ENCODE peak calls at places on chromosome 16, in four cellular contexts. Q is right lobe of liver, U is mammary epithelial cell, M is tibial nerve. I is an unnamed sample.
A peak's percentile ranks its signal among the peaks of the same experiment; 100 is the strongest.

GRCh38 chr16:75017670-75018525 is 19.1 kb downstream of the ZNRF1 start:
- DNase-seq in Q (no peak), U (no peak), M (no peak), I (no peak)

GRCh38 chr16:81836279-81837054 is 57.4 kb downstream of the PLCG2 start:
- DNase-seq in Q (no peak), U (no peak), M (no peak), I (no peak)

GRCh38 chr16:12426122-12426521 is 377.6 kb downstream of the CPPED1 start:
- DNase-seq in Q (no peak), U (no peak), M (no peak), I (no peak)

GRCh38 chr16:77298638-77299360 is 99.6 kb downstream of the SYCE1L start:
- DNase-seq in Q (no peak), U (peak; percentile 92), M (no peak), I (no peak)

GRCh38 chr16:54342001-54342776 is 55.6 kb upstream of the IRX3 start:
- DNase-seq in Q (no peak), U (peak; percentile 66), M (no peak), I (no peak)

GRCh38 chr16:12147681-12148479 is 171.3 kb downstream of the SNX29 start:
- DNase-seq in Q (no peak), U (no peak), M (no peak), I (peak; percentile 5)

GRCh38 chr16:9047689-9048301 is 43.6 kb upstream of the HAPSTR1 start:
- DNase-seq in Q (peak; percentile 94), U (peak; percentile 95), M (peak; percentile 54), I (no peak)

GRCh38 chr16:47143677-47144558 is at the start of gene NETO2:
- DNase-seq in Q (peak; percentile 75), U (peak; percentile 58), M (no peak), I (peak; percentile 29)

GRCh38 chr16:69938981-69939820 is 11.9 kb upstream of the CLEC18A start:
- DNase-seq in Q (no peak), U (no peak), M (no peak), I (no peak)

GRCh38 chr16:54447606-54448440 is 161.2 kb upstream of the IRX3 start:
- DNase-seq in Q (no peak), U (peak; percentile 84), M (no peak), I (no peak)

GRCh38 chr16:3022208-3022696 is 1.5 kb downstream of the HCFC1R1 start:
- DNase-seq in Q (no peak), U (peak; percentile 92), M (peak; percentile 84), I (peak; percentile 81)

GRCh38 chr16:60123387-60124023 is 1389.4 kb upstream of the GOT2 start:
- DNase-seq in Q (no peak), U (peak; percentile 50), M (no peak), I (no peak)

GRCh38 chr16:67278773-67279295 is 498 bp upstream of the PLEKHG4 start:
- DNase-seq in Q (no peak), U (no peak), M (no peak), I (peak; percentile 45)

GRCh38 chr16:11260596-11260966 is 4.6 kb upstream of the SOCS1 start:
- DNase-seq in Q (no peak), U (no peak), M (no peak), I (no peak)

GRCh38 chr16:71902656-71903365 is 7.5 kb downstream of the IST1 start:
- DNase-seq in Q (no peak), U (no peak), M (no peak), I (no peak)

GRCh38 chr16:49333268-49333597 is 40.4 kb upstream of the C16orf78 start:
- DNase-seq in Q (no peak), U (no peak), M (no peak), I (no peak)

GRCh38 chr16:54506691-54507090 is 220.1 kb upstream of the IRX3 start:
- DNase-seq in Q (no peak), U (no peak), M (no peak), I (no peak)

GRCh38 chr16:75099738-75100615 is 16.6 kb downstream of the LDHD start:
- DNase-seq in Q (peak; percentile 34), U (no peak), M (no peak), I (peak; percentile 37)

GRCh38 chr16:58013201-58013956 is 12.2 kb downstream of the USB1 start:
- DNase-seq in Q (no peak), U (no peak), M (no peak), I (no peak)

GRCh38 chr16:16166952-16167351 is 56.3 kb downstream of the ABCC6 start:
- DNase-seq in Q (no peak), U (no peak), M (no peak), I (no peak)

GRCh38 chr16:69935740-69936139 is 15.4 kb upstream of the CLEC18A start:
- DNase-seq in Q (no peak), U (no peak), M (no peak), I (no peak)

GRCh38 chr16:50419116-50419515 is 50.3 kb upstream of the BRD7 start:
- DNase-seq in Q (no peak), U (no peak), M (no peak), I (no peak)

GRCh38 chr16:4690946-4691665 is 2.3 kb upstream of the NUDT16L1 start:
- DNase-seq in Q (peak; percentile 48), U (no peak), M (no peak), I (no peak)

GRCh38 chr16:3119286-3119685 is 6.9 kb downstream of the ZNF205 start:
- DNase-seq in Q (no peak), U (no peak), M (no peak), I (no peak)

GRCh38 chr16:73020409-73020884 is 27.5 kb downstream of the ZFHX3 start:
- DNase-seq in Q (peak; percentile 84), U (peak; percentile 78), M (peak; percentile 77), I (no peak)

GRCh38 chr16:57640612-57641011 is 12.2 kb downstream of the ADGRG1 start:
- DNase-seq in Q (no peak), U (no peak), M (no peak), I (no peak)

GRCh38 chr16:56888806-56889205 is 23.8 kb downstream of the SLC12A3 start:
- DNase-seq in Q (no peak), U (no peak), M (no peak), I (no peak)

GRCh38 chr16:16071631-16072244 is 122.3 kb downstream of the ABCC1 start:
- DNase-seq in Q (no peak), U (no peak), M (no peak), I (no peak)

GRCh38 chr16:50463581-50464324 is 84.4 kb upstream of the NKD1 start:
- DNase-seq in Q (no peak), U (no peak), M (no peak), I (no peak)

GRCh38 chr16:23072084-23072599 is 77.1 kb downstream of the USP31 start:
- DNase-seq in Q (peak; percentile 65), U (peak; percentile 82), M (peak; percentile 49), I (no peak)

GRCh38 chr16:10752843-10753523 is 9.3 kb downstream of the NUBP1 start:
- DNase-seq in Q (no peak), U (no peak), M (peak; percentile 70), I (no peak)

GRCh38 chr16:15950167-15950854 is 895 bp downstream of the ABCC1 start:
- DNase-seq in Q (no peak), U (peak; percentile 49), M (no peak), I (no peak)

GRCh38 chr16:65889533-65889966 is 476.9 kb upstream of the CDH5 start:
- DNase-seq in Q (no peak), U (peak; percentile 63), M (no peak), I (no peak)
- H3K27ac ChIP-seq in Q (no peak overlapping the region), U (no peak overlapping the region), M (no peak overlapping the region), I (no peak overlapping the region)

GRCh38 chr16:85552980-85553435 is 60.1 kb upstream of the GSE1 start:
- DNase-seq in Q (no peak), U (no peak), M (no peak), I (no peak)

GRCh38 chr16:85549766-85550421 is 63.2 kb upstream of the GSE1 start:
- DNase-seq in Q (no peak), U (no peak), M (no peak), I (no peak)

GRCh38 chr16:85550422-85551318 is 62.5 kb upstream of the GSE1 start:
- DNase-seq in Q (no peak), U (no peak), M (no peak), I (no peak)

GRCh38 chr16:85553436-85554113 is 59.5 kb upstream of the GSE1 start:
- DNase-seq in Q (peak; percentile 89), U (peak; percentile 41), M (peak; percentile 45), I (no peak)

DNA sequence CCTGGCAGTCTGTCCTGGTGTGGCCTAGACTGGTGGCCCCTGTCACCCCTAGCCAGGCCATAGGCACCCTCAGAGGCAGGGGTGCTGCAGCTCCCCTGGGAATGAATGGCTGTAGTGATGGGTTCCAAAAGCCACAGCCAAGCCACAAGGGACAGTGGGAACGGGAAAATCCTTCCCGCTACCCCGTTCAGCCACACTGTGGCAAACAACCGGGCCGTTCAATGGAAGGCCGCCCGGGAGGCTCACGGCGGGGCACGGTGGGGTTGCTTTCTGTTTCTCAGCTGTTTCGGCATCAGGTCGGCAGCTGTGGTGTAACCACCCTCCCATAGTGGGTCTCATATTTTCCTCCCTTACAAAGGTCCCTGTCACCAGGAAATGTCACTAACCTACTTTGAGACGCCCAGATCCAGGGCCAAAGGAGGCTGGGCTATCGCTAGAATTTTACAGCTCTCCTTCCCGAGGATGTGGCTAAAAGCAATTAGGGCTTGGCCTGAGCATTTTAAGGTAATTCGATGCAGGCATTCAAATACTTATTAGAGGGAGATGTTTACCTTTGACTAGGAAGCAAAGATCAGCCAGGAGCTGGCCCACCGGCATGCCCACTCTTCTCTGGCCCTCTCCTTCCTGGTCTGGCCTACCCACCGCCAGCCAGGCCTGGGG is 61.7 kb upstream of the GSE1 start:
- DNase-seq in Q (no peak), U (no peak), M (no peak), I (no peak)
- TF ChIP-seq CTCF in Q (no peak), U (no peak), M (no peak), I (no peak)

GRCh38 chr16:35636831-35637230 is 2177.4 kb downstream of the TP53TG3F start:
- DNase-seq in Q (no peak), U (no peak), M (no peak), I (no peak)
- H3K9me3 ChIP-seq in Q (no peaks in the 10 kb centered on the region), U (peaks cover 14% of the 10 kb centered on the region), M (no peaks in the 10 kb centered on the region), I (peaks cover 27% of the 10 kb centered on the region)

DNA sequence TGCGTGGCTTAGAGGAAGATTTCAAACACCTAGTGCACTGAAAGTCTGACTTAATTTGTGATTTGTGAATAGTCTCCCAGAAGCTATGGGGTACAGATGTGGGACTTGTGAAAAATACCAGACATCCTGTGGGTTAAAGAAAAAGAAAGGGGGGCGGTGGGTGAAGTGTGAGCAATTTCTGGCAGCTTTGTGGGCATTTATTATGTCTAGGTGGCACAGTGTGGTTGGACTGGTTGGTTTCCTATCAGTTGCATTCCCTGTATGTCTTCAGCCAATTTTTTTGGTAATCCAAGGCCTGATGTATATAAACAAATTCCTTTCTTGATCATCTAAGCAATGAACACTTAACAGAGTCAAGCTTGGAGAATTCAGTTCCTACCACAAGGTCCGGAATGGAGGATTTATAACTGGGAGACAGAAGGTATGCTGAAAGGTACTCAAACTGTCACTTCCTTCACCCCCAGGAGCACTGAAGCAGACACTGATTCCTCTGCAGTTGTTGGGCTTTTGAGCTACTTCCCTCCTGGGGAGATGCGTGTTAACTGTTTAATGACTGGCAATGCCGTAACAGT is 211.6 kb downstream of the WWOX start:
- DNase-seq in Q (no peak), U (no peak), M (no peak), I (no peak)
- H3K27ac ChIP-seq in Q (no peak overlapping the region), U (no peak overlapping the region), M (no peak overlapping the region), I (no peak overlapping the region)

DNA sequence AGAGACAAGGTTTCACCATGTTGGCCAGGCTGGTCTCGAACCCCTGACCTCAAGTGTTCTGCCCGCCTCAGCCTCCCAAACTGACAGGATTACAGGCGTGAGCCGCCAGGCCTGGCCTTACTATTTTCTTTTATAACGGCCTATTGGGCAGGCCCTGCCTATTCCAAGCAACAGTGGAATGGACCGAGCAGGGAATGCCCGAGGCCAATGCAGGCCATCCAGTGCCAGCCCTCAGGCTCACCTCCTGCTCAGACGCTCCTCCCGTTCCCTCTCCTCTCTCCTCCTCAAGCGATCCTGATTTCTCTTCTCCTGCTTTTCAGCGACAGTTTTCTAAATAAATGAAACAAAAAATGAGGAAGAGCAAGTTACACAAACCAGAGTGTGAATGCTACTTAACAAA is 12.4 kb downstream of the HBQ1 start:
- DNase-seq in Q (no peak), U (no peak), M (no peak), I (no peak)
- TF ChIP-seq CTCF in Q (no peak), U (no peak), M (no peak), I (no peak)